ENCODE peak calls at places on chromosome 9, in eight cellular contexts. H, J, I, N, E, Y, Z and X are unnamed samples.

GRCh38 chr9:118446962-118447490 is 742.8 kb downstream of the TLR4 start:
- DNase-seq in I (no peak), Z (no peak), H (no peak), Y (no peak), J (no peak), E (no peak), N (no peak), X (no peak)

GRCh38 chr9:134975253-134975652 is 57.5 kb upstream of the FCN1 start:
- DNase-seq in N (no peak), H (no peak), Z (no peak), Y (no peak), J (no peak), I (no peak), E (no peak), X (no peak)

GRCh38 chr9:126301985-126302603 is 24.5 kb upstream of the MVB12B start:
- DNase-seq in N (peak; percentile 81), Z (peak; percentile 37), J (peak; percentile 68), Y (peak; percentile 63), H (peak; percentile 60), E (peak; percentile 67), I (peak; percentile 74), X (peak; percentile 54)

GRCh38 chr9:82673904-82674303 is 389.0 kb downstream of the RASEF start:
- DNase-seq in Y (no peak), N (peak; percentile 2), H (no peak), J (no peak), I (no peak), E (no peak), Z (no peak), X (no peak)

GRCh38 chr9:126471084-126471611 is 142.6 kb upstream of the LMX1B start:
- DNase-seq in J (peak; percentile 13), I (no peak), Y (peak; percentile 50), H (peak; percentile 73), E (peak; percentile 42), Z (no peak), N (peak; percentile 50), X (peak; percentile 42)

GRCh38 chr9:78614892-78615291 is 318.0 kb downstream of the PSAT1 start:
- DNase-seq in Z (no peak), I (no peak), Y (no peak), H (no peak), E (peak; percentile 9), J (no peak), N (peak; percentile 55), X (no peak)

GRCh38 chr9:28887188-28887884 is 1314.1 kb upstream of the C9orf72 start:
- DNase-seq in I (no peak), J (no peak), Y (no peak), N (no peak), Z (no peak), E (no peak), H (no peak), X (no peak)

GRCh38 chr9:134061019-134061687 is 6.7 kb downstream of the BRD3 start:
- DNase-seq in N (no peak), Z (no peak), Y (no peak), E (no peak), J (no peak), I (no peak), H (no peak), X (no peak)

GRCh38 chr9:127524373-127524772 is 73.1 kb downstream of the LRSAM1 start:
- DNase-seq in H (no peak), I (no peak), E (peak; percentile 80), N (peak; percentile 60), Y (no peak), J (no peak), Z (no peak), X (no peak)

GRCh38 chr9:68895741-68896478 is 118.0 kb downstream of the PRKACG start:
- DNase-seq in Y (peak; percentile 40), I (no peak), J (no peak), N (no peak), Z (no peak), E (peak; percentile 1), H (no peak), X (no peak)

GRCh38 chr9:135009711-135010362 is 77.6 kb upstream of the OLFM1 start:
- DNase-seq in E (no peak), J (no peak), Z (no peak), N (no peak), H (no peak), Y (no peak), I (no peak), X (no peak)

GRCh38 chr9:104961238-104961637 is 33.3 kb upstream of the ABCA1 start:
- DNase-seq in Z (no peak), I (peak; percentile 57), E (no peak), N (peak; percentile 86), H (no peak), J (peak; percentile 49), Y (peak; percentile 27), X (no peak)

GRCh38 chr9:21993893-21994525 is at the start of gene CDKN2A:
- DNase-seq in I (peak; percentile 39), J (peak; percentile 26), Z (no peak), N (peak; percentile 75), E (no peak), H (peak; percentile 30), Y (peak; percentile 74), X (peak; percentile 51)

GRCh38 chr9:96719538-96720315 is 58.2 kb downstream of the ZNF510 start:
- DNase-seq in N (peak; percentile 4), Z (no peak), H (peak; percentile 33), J (no peak), E (no peak), I (peak; percentile 73), Y (no peak), X (no peak)

GRCh38 chr9:129307227-129307970 is 129.3 kb upstream of the IER5L start:
- DNase-seq in Z (no peak), N (no peak), H (no peak), I (no peak), E (no peak), J (no peak), Y (no peak), X (no peak)

GRCh38 chr9:6076856-6077255 is 61.4 kb upstream of the RANBP6 start:
- DNase-seq in H (no peak), N (no peak), Z (no peak), I (no peak), J (no peak), E (peak; percentile 57), Y (no peak), X (no peak)

GRCh38 chr9:129312251-129312650 is 134.2 kb upstream of the IER5L start:
- DNase-seq in I (no peak), N (no peak), E (no peak), J (no peak), Y (no peak), Z (no peak), H (no peak), X (peak; percentile 19)

GRCh38 chr9:134396258-134396742 is 70.0 kb downstream of the RXRA start:
- DNase-seq in E (no peak), J (no peak), Z (no peak), I (no peak), N (no peak), H (no peak), Y (peak; percentile 70), X (no peak)

GRCh38 chr9:3650994-3651622 is 125.3 kb upstream of the RFX3 start:
- DNase-seq in H (no peak), J (no peak), E (no peak), N (no peak), Z (no peak), Y (no peak), I (no peak), X (no peak)

GRCh38 chr9:35726876-35727438 is 5.0 kb downstream of the TLN1 start:
- DNase-seq in N (peak; percentile 77), J (peak; percentile 72), Z (no peak), E (peak; percentile 53), I (peak; percentile 21), Y (peak; percentile 39), H (peak; percentile 70), X (no peak)

GRCh38 chr9:87498816-87499454 is 1.3 kb downstream of the DAPK1 start:
- DNase-seq in I (no peak), Z (no peak), Y (no peak), E (no peak), N (no peak), J (peak; percentile 43), H (no peak), X (no peak)

GRCh38 chr9:112784020-112784788 is 33.6 kb downstream of the SNX30 start:
- DNase-seq in H (no peak), N (peak; percentile 20), J (peak; percentile 28), Z (no peak), E (peak; percentile 25), Y (no peak), I (no peak), X (no peak)

GRCh38 chr9:134406366-134407122 is 80.3 kb downstream of the RXRA start:
- DNase-seq in Z (no peak), E (peak; percentile 22), Y (no peak), J (no peak), N (peak; percentile 35), H (no peak), I (no peak), X (no peak)

GRCh38 chr9:76835571-76836283 is 70.2 kb downstream of the PRUNE2 start:
- DNase-seq in H (no peak), I (peak; percentile 38), E (peak; percentile 95), Z (peak; percentile 66), N (peak; percentile 81), Y (no peak), J (no peak), X (no peak)

GRCh38 chr9:101387871-101388506 is 3.2 kb upstream of the BAAT start:
- DNase-seq in Z (no peak), I (peak; percentile 51), E (peak; percentile 58), J (peak; percentile 50), H (no peak), N (peak; percentile 25), Y (no peak), X (no peak)

GRCh38 chr9:101393135-101393534 is 5.3 kb downstream of the MRPL50 start:
- DNase-seq in Z (no peak), J (no peak), I (no peak), H (no peak), Y (no peak), N (no peak), E (no peak), X (no peak)

GRCh38 chr9:101383361-101383760 is 1.4 kb downstream of the BAAT start:
- DNase-seq in E (no peak), N (no peak), H (no peak), Y (no peak), J (no peak), Z (no peak), I (no peak), X (no peak)

GRCh38 chr9:101388507-101388993 is 3.7 kb upstream of the BAAT start:
- DNase-seq in N (no peak), J (no peak), E (no peak), H (no peak), Z (no peak), I (peak; percentile 21), Y (no peak), X (no peak)
- TF ChIP-seq CTCF in N (peak; percentile 41), J (peak; percentile 12), E (peak; percentile 39), H (no peak), Z (peak; percentile 48), I (peak; percentile 36), Y (no peak), X (no peak)

GRCh38 chr9:93702261-93702660 is 125.9 kb downstream of the PHF2 start:
- DNase-seq in J (no peak), Y (no peak), H (no peak), N (no peak), E (no peak), I (no peak), Z (no peak), X (no peak)
- TF ChIP-seq CTCF in J (no peak), Y (no peak), H (no peak), N (no peak), E (no peak), I (no peak), Z (no peak), X (no peak)

GRCh38 chr9:31027678-31028077 is 1356.8 kb upstream of the ACO1 start:
- DNase-seq in H (no peak), J (no peak), N (no peak), E (no peak), Z (no peak), Y (no peak), I (no peak), X (no peak)
- TF ChIP-seq CTCF in H (no peak), J (no peak), N (no peak), E (no peak), Z (no peak), Y (no peak), I (no peak), X (no peak)

GRCh38 chr9:74577956-74578355 is 80.8 kb downstream of the RORB start:
- DNase-seq in Z (no peak), N (peak; percentile 1), Y (no peak), J (peak; percentile 3), H (no peak), E (peak; percentile 10), I (peak; percentile 1), X (no peak)
- TF ChIP-seq CTCF in Z (peak; percentile 57), N (peak; percentile 37), Y (no peak), J (no peak), H (no peak), E (peak; percentile 59), I (peak; percentile 33), X (no peak)